ENCODE peak calls at places on chromosomes 11 and 22, in eight cellular contexts. One of them, this sample, is unnamed.

GRCh38 chr11:71383461-71383860 is 64.7 kb downstream of the DHCR7 start:
- DNase-seq in fibroblast of mammary gland: no peak
- DNase-seq in NCI-H524 treated with DMSO at 0.1 percent for 48 hours: no peak
- DNase-seq in A172: no peak
- DNase-seq in left ventricle myocardium superior: no peak
- DNase-seq in stimulated activated CD8-positive, alpha-beta memory T cell treated with anti-CD3 and anti-CD28 coated beads, Interleukin-2, amount 100 ng/mL, for 48 hours: no peak
- DNase-seq in AG10803: no peak
- DNase-seq in fibroblast of lung: no peak
- DNase-seq in this sample: no peak

GRCh38 chr22:36461665-36462474 is 19.6 kb downstream of the TXN2 start:
- DNase-seq in fibroblast of lung: peak
- DNase-seq in stimulated activated CD8-positive, alpha-beta memory T cell treated with anti-CD3 and anti-CD28 coated beads, Interleukin-2, amount 100 ng/mL, for 48 hours: no peak
- DNase-seq in fibroblast of mammary gland: peak
- DNase-seq in AG10803: peak
- DNase-seq in NCI-H524 treated with DMSO at 0.1 percent for 48 hours: no peak
- DNase-seq in left ventricle myocardium superior: peak
- DNase-seq in A172: peak
- DNase-seq in this sample: peak

GRCh38 chr11:132519226-132519860 is 1013.0 kb downstream of the OPCML start:
- DNase-seq in AG10803: peak
- DNase-seq in A172: no peak
- DNase-seq in fibroblast of mammary gland: no peak
- DNase-seq in NCI-H524 treated with DMSO at 0.1 percent for 48 hours: peak
- DNase-seq in left ventricle myocardium superior: no peak
- DNase-seq in fibroblast of lung: no peak
- DNase-seq in stimulated activated CD8-positive, alpha-beta memory T cell treated with anti-CD3 and anti-CD28 coated beads, Interleukin-2, amount 100 ng/mL, for 48 hours: no peak
- DNase-seq in this sample: peak

GRCh38 chr11:91178366-91178765 is 955.5 kb upstream of the CHORDC1 start:
- DNase-seq in A172: no peak
- DNase-seq in fibroblast of mammary gland: peak
- DNase-seq in stimulated activated CD8-positive, alpha-beta memory T cell treated with anti-CD3 and anti-CD28 coated beads, Interleukin-2, amount 100 ng/mL, for 48 hours: no peak
- DNase-seq in AG10803: no peak
- DNase-seq in fibroblast of lung: peak
- DNase-seq in NCI-H524 treated with DMSO at 0.1 percent for 48 hours: no peak
- DNase-seq in left ventricle myocardium superior: no peak
- DNase-seq in this sample: no peak

GRCh38 chr11:7968686-7969085 is 3.4 kb upstream of the NLRP10 start:
- DNase-seq in stimulated activated CD8-positive, alpha-beta memory T cell treated with anti-CD3 and anti-CD28 coated beads, Interleukin-2, amount 100 ng/mL, for 48 hours: no peak
- DNase-seq in A172: no peak
- DNase-seq in AG10803: peak
- DNase-seq in NCI-H524 treated with DMSO at 0.1 percent for 48 hours: no peak
- DNase-seq in fibroblast of lung: no peak
- DNase-seq in fibroblast of mammary gland: no peak
- DNase-seq in left ventricle myocardium superior: no peak
- DNase-seq in this sample: peak

GRCh38 chr11:18063131-18063530 is 17.1 kb upstream of the TPH1 start:
- DNase-seq in A172: no peak
- DNase-seq in fibroblast of mammary gland: no peak
- DNase-seq in NCI-H524 treated with DMSO at 0.1 percent for 48 hours: no peak
- DNase-seq in AG10803: no peak
- DNase-seq in left ventricle myocardium superior: no peak
- DNase-seq in stimulated activated CD8-positive, alpha-beta memory T cell treated with anti-CD3 and anti-CD28 coated beads, Interleukin-2, amount 100 ng/mL, for 48 hours: no peak
- DNase-seq in fibroblast of lung: no peak
- DNase-seq in this sample: no peak

GRCh38 chr22:46262449-46263207 is 515 bp downstream of the PKDREJ start:
- DNase-seq in A172: no peak
- DNase-seq in AG10803: peak
- DNase-seq in NCI-H524 treated with DMSO at 0.1 percent for 48 hours: no peak
- DNase-seq in left ventricle myocardium superior: peak
- DNase-seq in fibroblast of lung: peak
- DNase-seq in stimulated activated CD8-positive, alpha-beta memory T cell treated with anti-CD3 and anti-CD28 coated beads, Interleukin-2, amount 100 ng/mL, for 48 hours: no peak
- DNase-seq in fibroblast of mammary gland: peak
- DNase-seq in this sample: no peak

GRCh38 chr11:44978961-44979331 is 28.3 kb upstream of the TP53I11 start:
- DNase-seq in left ventricle myocardium superior: no peak
- DNase-seq in NCI-H524 treated with DMSO at 0.1 percent for 48 hours: no peak
- DNase-seq in AG10803: no peak
- DNase-seq in A172: no peak
- DNase-seq in fibroblast of mammary gland: no peak
- DNase-seq in fibroblast of lung: no peak
- DNase-seq in stimulated activated CD8-positive, alpha-beta memory T cell treated with anti-CD3 and anti-CD28 coated beads, Interleukin-2, amount 100 ng/mL, for 48 hours: no peak
- DNase-seq in this sample: no peak

GRCh38 chr11:59187587-59187986 is 15.7 kb downstream of the DTX4 start:
- DNase-seq in fibroblast of lung: peak
- DNase-seq in A172: no peak
- DNase-seq in fibroblast of mammary gland: peak
- DNase-seq in left ventricle myocardium superior: peak
- DNase-seq in stimulated activated CD8-positive, alpha-beta memory T cell treated with anti-CD3 and anti-CD28 coated beads, Interleukin-2, amount 100 ng/mL, for 48 hours: no peak
- DNase-seq in NCI-H524 treated with DMSO at 0.1 percent for 48 hours: no peak
- DNase-seq in AG10803: peak
- DNase-seq in this sample: no peak

GRCh38 chr11:13065200-13065787 is 56.2 kb downstream of the RASSF10 start:
- DNase-seq in fibroblast of lung: no peak
- DNase-seq in AG10803: no peak
- DNase-seq in left ventricle myocardium superior: no peak
- DNase-seq in fibroblast of mammary gland: no peak
- DNase-seq in stimulated activated CD8-positive, alpha-beta memory T cell treated with anti-CD3 and anti-CD28 coated beads, Interleukin-2, amount 100 ng/mL, for 48 hours: no peak
- DNase-seq in NCI-H524 treated with DMSO at 0.1 percent for 48 hours: no peak
- DNase-seq in A172: no peak
- DNase-seq in this sample: no peak

GRCh38 chr11:43919852-43920597 is 22.4 kb upstream of the C11orf96 start:
- DNase-seq in left ventricle myocardium superior: no peak
- DNase-seq in AG10803: no peak
- DNase-seq in fibroblast of mammary gland: peak
- DNase-seq in A172: no peak
- DNase-seq in NCI-H524 treated with DMSO at 0.1 percent for 48 hours: no peak
- DNase-seq in fibroblast of lung: peak
- DNase-seq in stimulated activated CD8-positive, alpha-beta memory T cell treated with anti-CD3 and anti-CD28 coated beads, Interleukin-2, amount 100 ng/mL, for 48 hours: no peak
- DNase-seq in this sample: no peak